ENCODE peak calls at places on chromosomes 13 and 19, in eight cellular contexts. One of them, this sample, is unnamed.

GRCh38 chr13:44300895-44301638 is 72.6 kb upstream of the SERP2 start:
- DNase-seq in stimulated activated CD4-positive, alpha-beta T cell treated with anti-CD3 and anti-CD28 coated beads, Interleukin-4, amount 100 ng/mL, for 1 hour: peak; percentile 21
- DNase-seq in NAMALWA: peak; percentile 12
- DNase-seq in CD4-positive, alpha-beta T cell: no peak
- DNase-seq in stomach: peak; percentile 66
- DNase-seq in HFFc6: peak; percentile 52
- DNase-seq in A549: peak; percentile 61
- DNase-seq in fibroblast of lung: peak; percentile 94
- DNase-seq in this sample: peak; percentile 82

GRCh38 chr13:25171517-25172302 is at the start of gene AMER2:
- DNase-seq in NAMALWA: no peak
- DNase-seq in fibroblast of lung: peak; percentile 11
- DNase-seq in stimulated activated CD4-positive, alpha-beta T cell treated with anti-CD3 and anti-CD28 coated beads, Interleukin-4, amount 100 ng/mL, for 1 hour: no peak
- DNase-seq in A549: no peak
- DNase-seq in HFFc6: no peak
- DNase-seq in CD4-positive, alpha-beta T cell: no peak
- DNase-seq in stomach: no peak
- DNase-seq in this sample: peak; percentile 22

GRCh38 chr19:18414504-18415176 is 4.6 kb upstream of the SSBP4 start:
- DNase-seq in stomach: no peak
- DNase-seq in A549: no peak
- DNase-seq in CD4-positive, alpha-beta T cell: no peak
- DNase-seq in NAMALWA: no peak
- DNase-seq in fibroblast of lung: no peak
- DNase-seq in HFFc6: no peak
- DNase-seq in stimulated activated CD4-positive, alpha-beta T cell treated with anti-CD3 and anti-CD28 coated beads, Interleukin-4, amount 100 ng/mL, for 1 hour: no peak
- DNase-seq in this sample: peak; percentile 66

GRCh38 chr13:63481334-63481733 is 2065.7 kb upstream of the PCDH20 start:
- DNase-seq in CD4-positive, alpha-beta T cell: no peak
- DNase-seq in A549: no peak
- DNase-seq in fibroblast of lung: peak; percentile 16
- DNase-seq in stomach: no peak
- DNase-seq in stimulated activated CD4-positive, alpha-beta T cell treated with anti-CD3 and anti-CD28 coated beads, Interleukin-4, amount 100 ng/mL, for 1 hour: no peak
- DNase-seq in HFFc6: no peak
- DNase-seq in NAMALWA: no peak
- DNase-seq in this sample: no peak

GRCh38 chr19:43362179-43362578 is 8.7 kb downstream of the CD177 start:
- DNase-seq in fibroblast of lung: peak; percentile 61
- DNase-seq in stimulated activated CD4-positive, alpha-beta T cell treated with anti-CD3 and anti-CD28 coated beads, Interleukin-4, amount 100 ng/mL, for 1 hour: no peak
- DNase-seq in NAMALWA: no peak
- DNase-seq in CD4-positive, alpha-beta T cell: no peak
- DNase-seq in A549: no peak
- DNase-seq in stomach: no peak
- DNase-seq in HFFc6: peak; percentile 8
- DNase-seq in this sample: no peak

GRCh38 chr13:36912369-36912768 is 7.7 kb downstream of the SMAD9 start:
- DNase-seq in NAMALWA: no peak
- DNase-seq in CD4-positive, alpha-beta T cell: no peak
- DNase-seq in stomach: no peak
- DNase-seq in stimulated activated CD4-positive, alpha-beta T cell treated with anti-CD3 and anti-CD28 coated beads, Interleukin-4, amount 100 ng/mL, for 1 hour: no peak
- DNase-seq in A549: no peak
- DNase-seq in fibroblast of lung: no peak
- DNase-seq in HFFc6: no peak
- DNase-seq in this sample: no peak

GRCh38 chr13:24982333-24982999 is 113.5 kb upstream of the PABPC3 start:
- DNase-seq in CD4-positive, alpha-beta T cell: no peak
- DNase-seq in fibroblast of lung: no peak
- DNase-seq in HFFc6: no peak
- DNase-seq in stimulated activated CD4-positive, alpha-beta T cell treated with anti-CD3 and anti-CD28 coated beads, Interleukin-4, amount 100 ng/mL, for 1 hour: no peak
- DNase-seq in NAMALWA: no peak
- DNase-seq in A549: no peak
- DNase-seq in stomach: no peak
- DNase-seq in this sample: no peak

GRCh38 chr19:6672693-6673290 is 2.8 kb upstream of the TNFSF14 start:
- DNase-seq in fibroblast of lung: no peak
- DNase-seq in A549: no peak
- DNase-seq in NAMALWA: no peak
- DNase-seq in stomach: no peak
- DNase-seq in HFFc6: no peak
- DNase-seq in CD4-positive, alpha-beta T cell: no peak
- DNase-seq in stimulated activated CD4-positive, alpha-beta T cell treated with anti-CD3 and anti-CD28 coated beads, Interleukin-4, amount 100 ng/mL, for 1 hour: no peak
- DNase-seq in this sample: no peak

GRCh38 chr13:113814435-113814821 is 49.4 kb downstream of the GAS6 start:
- DNase-seq in A549: no peak
- DNase-seq in stimulated activated CD4-positive, alpha-beta T cell treated with anti-CD3 and anti-CD28 coated beads, Interleukin-4, amount 100 ng/mL, for 1 hour: no peak
- DNase-seq in NAMALWA: no peak
- DNase-seq in fibroblast of lung: peak; percentile 79
- DNase-seq in CD4-positive, alpha-beta T cell: no peak
- DNase-seq in HFFc6: peak; percentile 24
- DNase-seq in stomach: no peak
- DNase-seq in this sample: no peak

GRCh38 chr19:38251564-38252051 is 4.6 kb downstream of the PPP1R14A start:
- DNase-seq in fibroblast of lung: no peak
- DNase-seq in stomach: no peak
- DNase-seq in HFFc6: no peak
- DNase-seq in CD4-positive, alpha-beta T cell: no peak
- DNase-seq in NAMALWA: no peak
- DNase-seq in stimulated activated CD4-positive, alpha-beta T cell treated with anti-CD3 and anti-CD28 coated beads, Interleukin-4, amount 100 ng/mL, for 1 hour: no peak
- DNase-seq in A549: no peak
- DNase-seq in this sample: no peak

GRCh38 chr13:29110003-29110402 is 289.9 kb downstream of the MTUS2 start:
- DNase-seq in fibroblast of lung: no peak
- DNase-seq in stomach: no peak
- DNase-seq in NAMALWA: no peak
- DNase-seq in stimulated activated CD4-positive, alpha-beta T cell treated with anti-CD3 and anti-CD28 coated beads, Interleukin-4, amount 100 ng/mL, for 1 hour: no peak
- DNase-seq in HFFc6: no peak
- DNase-seq in CD4-positive, alpha-beta T cell: no peak
- DNase-seq in A549: no peak
- DNase-seq in this sample: no peak

GRCh38 chr19:21587549-21587948 is 82.1 kb downstream of the ZNF429 start:
- DNase-seq in NAMALWA: no peak
- DNase-seq in A549: no peak
- DNase-seq in HFFc6: no peak
- DNase-seq in fibroblast of lung: no peak
- DNase-seq in stimulated activated CD4-positive, alpha-beta T cell treated with anti-CD3 and anti-CD28 coated beads, Interleukin-4, amount 100 ng/mL, for 1 hour: no peak
- DNase-seq in stomach: no peak
- DNase-seq in CD4-positive, alpha-beta T cell: no peak
- DNase-seq in this sample: no peak